ENCODE peak calls at places on chromosomes 5 and 9, in seven cellular contexts. Z, E, R, M, K, P and T are unnamed samples. For H3K4me1, the result is how much of the 10 kb centered on the place peaks cover.

GRCh38 chr9:117153021-117153420 is 261.8 kb downstream of the ASTN2 start:
- DNase-seq in Z (no peak), E (no peak), R (no peak), M (peak), K (no peak), P (no peak), T (no peak)

GRCh38 chr9:119559986-119560385 is 190.8 kb upstream of the BRINP1 start:
- DNase-seq in Z (no peak), E (no peak), R (no peak), M (no peak), K (no peak), P (no peak), T (no peak)

GRCh38 chr9:26462213-26462612 is 430.4 kb downstream of the CAAP1 start:
- DNase-seq in Z (no peak), E (no peak), R (no peak), M (peak), K (no peak), P (no peak), T (no peak)

GRCh38 chr5:121429761-121430160 is 421.9 kb upstream of the FTMT start:
- DNase-seq in Z (no peak), E (no peak), R (no peak), M (peak), K (no peak), P (no peak), T (no peak)

GRCh38 chr5:170597109-170597741 is 93.4 kb downstream of the KCNIP1 start:
- DNase-seq in Z (no peak), E (no peak), R (peak), M (peak), K (no peak), P (peak), T (no peak)

GRCh38 chr5:176481659-176482213 is 33.6 kb downstream of the FAF2 start:
- DNase-seq in Z (no peak), E (no peak), R (no peak), M (no peak), K (no peak), P (no peak), T (no peak)

GRCh38 chr5:114097570-114097969 is 264.3 kb upstream of the KCNN2 start:
- DNase-seq in Z (no peak), E (no peak), R (no peak), M (no peak), K (no peak), P (no peak), T (no peak)

GRCh38 chr9:684055-684949 is 157.2 kb upstream of the DMRT1 start:
- DNase-seq in Z (no peak), E (no peak), R (peak), M (peak), K (no peak), P (no peak), T (no peak)

GRCh38 chr5:83991566-83992224 is 271.0 kb upstream of the HAPLN1 start:
- DNase-seq in Z (no peak), E (no peak), R (no peak), M (no peak), K (no peak), P (no peak), T (no peak)

GRCh38 chr9:112811518-112811917 is 61.0 kb downstream of the SNX30 start:
- DNase-seq in Z (no peak), E (no peak), R (no peak), M (no peak), K (no peak), P (no peak), T (no peak)

DNA sequence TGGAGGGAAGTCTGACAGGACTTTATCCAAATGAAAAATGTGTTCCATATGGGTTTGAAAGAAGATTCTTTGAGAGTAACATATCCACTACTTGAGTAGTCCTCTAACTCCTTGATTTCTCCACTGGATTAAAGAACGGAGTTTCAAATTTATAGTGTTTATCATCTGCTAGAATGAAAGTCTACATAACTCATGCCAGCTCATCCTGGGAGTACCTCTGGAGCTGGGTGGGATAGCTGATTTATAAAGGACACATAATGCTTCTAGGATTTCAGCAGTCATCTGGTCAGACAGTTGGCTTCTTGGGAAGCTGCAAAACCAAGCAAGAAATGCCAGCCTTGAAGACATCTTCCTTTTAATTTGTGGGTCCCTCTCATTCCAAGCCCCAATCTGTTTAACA is 3.1 kb downstream of the GALNT10 start:
- DNase-seq in Z (no peak), E (no peak), R (no peak), M (peak), K (no peak), P (no peak), T (no peak)
- H3K4me1 ChIP-seq in Z (under half), E (under half), R (under half), M (half or more), K (half or more), P (under half), T (under half)

GRCh38 chr5:54643679-54644078 is 126.1 kb downstream of the SNX18 start:
- DNase-seq in Z (no peak), E (no peak), R (no peak), M (peak), K (no peak), P (no peak), T (no peak)

GRCh38 chr5:54639621-54640020 is 122.1 kb downstream of the SNX18 start:
- DNase-seq in Z (no peak), E (no peak), R (no peak), M (no peak), K (no peak), P (no peak), T (no peak)

GRCh38 chr5:54637654-54638053 is 120.1 kb downstream of the SNX18 start:
- DNase-seq in Z (peak), E (no peak), R (no peak), M (no peak), K (no peak), P (no peak), T (peak)

GRCh38 chr5:54634089-54634488 is 116.5 kb downstream of the SNX18 start:
- DNase-seq in Z (no peak), E (no peak), R (no peak), M (peak), K (no peak), P (no peak), T (no peak)

GRCh38 chr5:54638090-54638489 is 120.5 kb downstream of the SNX18 start:
- DNase-seq in Z (no peak), E (no peak), R (no peak), M (no peak), K (no peak), P (no peak), T (no peak)
- H3K27ac ChIP-seq in Z (no peak), E (no peak), R (no peak), M (no peak), K (no peak), P (no peak), T (no peak)

GRCh38 chr9:79163544-79163943 is 408.2 kb upstream of the TLE4 start:
- DNase-seq in Z (no peak), E (no peak), R (no peak), M (no peak), K (no peak), P (no peak), T (no peak)

GRCh38 chr9:79164396-79164795 is 407.4 kb upstream of the TLE4 start:
- DNase-seq in Z (no peak), E (no peak), R (no peak), M (peak), K (no peak), P (no peak), T (no peak)

GRCh38 chr9:79170643-79171042 is 401.1 kb upstream of the TLE4 start:
- DNase-seq in Z (no peak), E (no peak), R (no peak), M (no peak), K (no peak), P (no peak), T (no peak)

GRCh38 chr9:79166005-79166404 is 405.8 kb upstream of the TLE4 start:
- DNase-seq in Z (no peak), E (no peak), R (no peak), M (peak), K (no peak), P (no peak), T (no peak)

DNA sequence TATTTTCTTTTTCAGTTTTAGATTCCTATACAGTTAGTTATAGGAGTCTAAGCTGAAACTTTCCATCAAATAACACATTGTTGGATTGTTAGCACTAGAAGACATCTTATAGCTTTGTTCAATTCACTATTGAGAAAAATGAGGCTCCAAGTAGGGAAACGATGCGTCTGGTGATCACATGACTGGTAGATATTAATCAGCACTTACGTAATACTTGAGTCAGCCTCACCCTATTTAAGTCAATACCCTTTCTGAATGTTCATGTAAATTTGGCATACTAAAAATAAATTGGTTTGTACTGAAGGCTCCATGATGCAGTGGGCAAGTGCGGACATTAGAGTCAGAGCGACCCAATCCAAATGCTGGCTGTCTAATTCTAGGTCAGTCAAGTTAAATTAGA is 406.8 kb upstream of the TLE4 start:
- DNase-seq in Z (no peak), E (no peak), R (no peak), M (peak), K (no peak), P (no peak), T (no peak)
- H3K4me1 ChIP-seq in Z (under half), E (under half), R (under half), M (under half), K (under half), P (under half), T (under half)

DNA sequence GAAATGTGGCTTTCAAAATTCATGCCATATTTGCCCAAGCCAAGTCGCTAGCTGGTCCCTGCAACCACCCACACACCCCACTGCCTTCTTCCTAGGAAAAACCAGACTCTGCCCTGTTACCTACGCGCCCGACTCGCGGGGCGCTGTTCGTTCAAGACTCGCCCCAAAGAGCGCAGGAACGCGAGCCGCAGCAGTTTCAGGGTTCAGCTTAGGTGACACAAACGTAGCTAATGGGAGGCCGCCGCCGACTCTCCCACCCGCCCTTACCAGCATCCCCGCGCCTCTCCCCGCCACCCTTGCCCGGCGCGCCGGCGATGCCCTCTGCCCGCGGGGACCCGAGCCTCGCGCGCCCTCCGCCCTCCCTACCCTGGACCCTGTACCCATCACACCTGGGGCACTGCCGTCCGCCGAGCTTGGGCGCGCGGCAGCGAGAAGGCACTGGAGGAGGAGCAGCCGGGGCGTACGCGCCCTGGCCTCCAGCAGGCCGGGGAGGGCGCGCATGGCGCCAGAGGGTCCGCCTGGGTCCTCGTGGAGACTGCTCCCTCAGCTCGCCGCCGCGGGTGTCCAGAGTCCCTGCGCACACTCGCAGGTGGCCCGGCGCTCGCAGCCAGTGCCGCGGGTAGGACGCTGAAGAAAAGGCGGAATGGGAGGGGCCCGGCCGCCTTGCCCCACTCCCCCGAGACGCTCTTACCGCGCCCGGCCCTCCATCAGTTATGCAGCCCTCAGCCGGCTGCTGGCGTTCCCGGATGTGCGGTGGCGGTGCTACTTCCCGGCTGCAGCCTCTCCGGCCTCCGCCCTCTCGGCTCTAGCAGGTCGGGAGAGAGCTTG is at the start of gene EMB:
- DNase-seq in Z (peak), E (peak), R (peak), M (peak), K (peak), P (no peak), T (peak)
- H3K27ac ChIP-seq in Z (no peak), E (peak), R (no peak), M (no peak), K (peak), P (no peak), T (peak)

GRCh38 chr9:133116346-133117231 is 4.5 kb downstream of the RALGDS start:
- DNase-seq in Z (peak), E (peak), R (peak), M (no peak), K (no peak), P (no peak), T (peak)
- H3K4me1 ChIP-seq in Z (under half), E (under half), R (half or more), M (under half), K (half or more), P (half or more), T (half or more)

GRCh38 chr9:131701789-131702337 is 38.0 kb downstream of the RAPGEF1 start:
- DNase-seq in Z (no peak), E (no peak), R (no peak), M (no peak), K (no peak), P (no peak), T (no peak)
- H3K27ac ChIP-seq in Z (no peak), E (no peak), R (peak), M (no peak), K (no peak), P (no peak), T (peak)

DNA sequence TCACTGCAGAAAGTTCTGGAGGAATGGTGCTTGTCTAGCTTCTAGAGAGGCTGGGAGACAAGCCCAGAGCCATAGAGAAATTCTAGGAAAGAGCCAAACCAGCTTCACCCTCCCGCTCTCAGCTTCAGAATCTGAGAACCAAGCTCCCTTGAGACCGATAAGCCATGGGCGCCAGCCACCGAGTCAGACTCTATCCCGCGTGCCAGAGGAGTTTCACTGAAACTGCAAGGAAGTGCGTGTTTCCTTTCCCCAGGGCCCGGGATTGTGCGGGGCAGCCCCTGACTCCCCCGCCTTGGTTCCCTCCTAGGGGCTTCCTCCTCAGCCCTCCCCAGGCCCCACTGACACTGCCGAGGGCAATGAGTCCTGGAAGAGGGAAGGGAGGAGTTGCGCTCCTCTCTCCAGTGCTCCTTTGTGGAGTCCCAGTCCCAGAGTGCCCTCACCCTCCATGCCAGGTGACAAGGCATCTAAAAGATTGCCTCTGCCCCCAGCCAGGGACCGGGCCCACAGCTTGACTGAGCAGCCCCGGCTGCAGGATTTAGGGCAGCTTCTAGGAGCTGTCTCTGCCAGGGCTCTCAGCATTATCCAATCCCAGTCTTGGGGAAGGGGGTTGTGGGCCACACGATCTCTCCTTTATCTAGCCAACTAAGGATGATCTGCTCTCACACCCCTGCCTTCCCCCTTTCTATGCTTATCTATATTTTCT is 18.4 kb upstream of the TCF7 start:
- DNase-seq in Z (peak), E (no peak), R (no peak), M (no peak), K (no peak), P (no peak), T (no peak)
- H3K4me1 ChIP-seq in Z (under half), E (under half), R (under half), M (under half), K (half or more), P (under half), T (under half)

DNA sequence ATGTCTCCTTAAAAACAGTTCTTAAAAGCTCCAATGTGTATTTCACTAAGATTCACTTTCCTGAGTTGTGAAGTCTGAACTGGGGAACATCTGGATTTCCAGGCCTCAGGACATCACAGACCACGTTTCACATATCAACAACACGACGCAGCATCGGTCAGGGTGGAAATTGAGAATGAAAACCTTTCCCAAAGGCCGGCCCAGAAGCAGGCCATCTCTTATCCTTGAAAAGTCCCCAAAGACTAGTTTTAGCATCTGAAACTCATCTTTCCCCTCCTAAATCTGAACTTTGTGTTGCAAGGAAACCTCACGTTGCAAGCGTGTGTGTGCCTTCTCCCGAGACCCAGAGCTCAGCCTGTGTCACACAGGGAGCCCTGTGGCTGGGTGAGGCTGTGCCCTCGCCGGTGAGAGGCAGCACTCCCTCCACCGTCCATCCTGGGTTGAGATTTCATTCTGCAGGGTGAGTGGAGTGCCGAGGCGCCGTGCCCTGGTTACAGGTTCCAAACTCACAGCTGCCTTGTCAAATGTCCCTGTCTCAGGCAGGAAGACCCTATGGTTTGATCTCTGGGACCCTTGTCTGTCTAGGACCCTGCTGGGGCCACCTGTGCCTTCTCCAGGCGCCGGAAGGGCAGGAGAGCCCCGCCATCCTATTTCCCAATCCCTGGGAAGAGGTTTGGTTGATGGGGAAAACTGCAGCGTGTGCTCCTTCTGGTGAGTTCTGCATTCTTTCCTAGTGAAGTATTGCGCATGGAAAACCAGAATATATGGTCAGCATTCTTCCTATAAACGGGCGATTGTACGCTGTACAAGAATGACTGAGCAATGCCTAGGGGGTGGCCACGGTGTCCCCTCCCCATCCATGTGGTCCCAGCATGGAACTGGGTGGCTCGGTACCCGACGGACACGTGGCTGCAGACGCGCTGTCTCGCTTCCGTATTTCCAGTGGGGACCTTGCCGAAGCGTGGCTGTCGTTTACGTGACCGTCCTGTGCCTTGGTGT is 96.1 kb upstream of the COL5A1 start:
- DNase-seq in Z (peak), E (peak), R (no peak), M (no peak), K (no peak), P (no peak), T (no peak)
- H3K27ac ChIP-seq in Z (no peak), E (peak), R (no peak), M (no peak), K (no peak), P (peak), T (peak)

DNA sequence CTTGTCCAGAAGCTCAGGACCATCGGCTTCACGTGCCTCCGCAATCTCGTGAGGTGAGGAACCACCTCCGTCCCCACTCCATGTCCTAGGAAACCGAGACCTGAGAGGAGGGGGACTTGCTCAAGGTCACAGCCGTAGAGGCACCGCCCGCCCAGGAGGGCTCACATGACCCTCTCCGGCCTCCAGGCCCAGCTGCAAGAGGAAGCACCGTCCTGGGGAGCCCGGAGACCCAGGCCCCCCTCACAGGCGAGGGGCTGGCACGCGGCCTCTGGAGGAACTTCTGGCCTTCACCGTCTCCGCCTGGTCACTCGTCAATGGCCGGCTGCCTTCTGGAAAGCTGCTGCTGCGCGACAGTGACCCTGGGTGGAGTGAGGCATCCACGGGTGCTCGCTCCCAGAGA is 24.2 kb downstream of the FAM78A start:
- DNase-seq in Z (peak), E (peak), R (no peak), M (no peak), K (no peak), P (no peak), T (no peak)
- H3K4me1 ChIP-seq in Z (under half), E (under half), R (under half), M (under half), K (half or more), P (under half), T (half or more)

GRCh38 chr5:157478726-157479125 is 18.7 kb downstream of the NIPAL4 start:
- DNase-seq in Z (no peak), E (no peak), R (no peak), M (peak), K (no peak), P (no peak), T (no peak)
- H3K27ac ChIP-seq in Z (no peak), E (no peak), R (no peak), M (peak), K (no peak), P (no peak), T (no peak)